ENCODE peak calls at places on chromosomes 3 and 15, in six cellular contexts. N, M, Q, B, W and S are unnamed samples.
A peak's percentile ranks its signal among the peaks of the same experiment; 100 is the strongest.

GRCh38 chr3:50316657-50317242 is 5.8 kb downstream of the HYAL2 start:
- DNase-seq in N (peak; percentile 82), M (peak; percentile 85), Q (no peak), B (peak; percentile 77), W (peak; percentile 70), S (no peak)

GRCh38 chr3:160921020-160921635 is 165.1 kb downstream of the PPM1L start:
- DNase-seq in N (no peak), M (peak; percentile 28), Q (peak; percentile 7), B (no peak), W (no peak), S (peak; percentile 14)

GRCh38 chr3:43162573-43163084 is 56.8 kb upstream of the POMGNT2 start:
- DNase-seq in N (peak; percentile 46), M (no peak), Q (no peak), B (peak; percentile 41), W (peak; percentile 46), S (no peak)

GRCh38 chr3:49371946-49372345 is 13.8 kb upstream of the GPX1 start:
- DNase-seq in N (no peak), M (no peak), Q (no peak), B (no peak), W (no peak), S (no peak)

GRCh38 chr3:71189480-71189879 is 394.0 kb downstream of the FOXP1 start:
- DNase-seq in N (no peak), M (no peak), Q (no peak), B (no peak), W (no peak), S (no peak)

GRCh38 chr3:112579697-112580096 is 17.9 kb downstream of the SLC35A5 start:
- DNase-seq in N (no peak), M (no peak), Q (no peak), B (no peak), W (no peak), S (no peak)

GRCh38 chr3:16802382-16802781 is 82.4 kb upstream of the PLCL2 start:
- DNase-seq in N (no peak), M (no peak), Q (no peak), B (no peak), W (no peak), S (no peak)

GRCh38 chr3:36893137-36893557 is 51.7 kb downstream of the TRANK1 start:
- DNase-seq in N (no peak), M (no peak), Q (peak; percentile 41), B (no peak), W (peak; percentile 38), S (no peak)

GRCh38 chr3:98329392-98330124 is 24.1 kb upstream of the OR5K4 start:
- DNase-seq in N (peak; percentile 13), M (no peak), Q (peak; percentile 64), B (peak; percentile 18), W (no peak), S (peak; percentile 18)

GRCh38 chr15:72783563-72784232 is at the start of gene ADPGK:
- DNase-seq in N (peak; percentile 96), M (peak; percentile 80), Q (peak; percentile 94), B (peak; percentile 98), W (peak; percentile 96), S (peak; percentile 91)

GRCh38 chr15:36831915-36832310 is 252.5 kb downstream of the CDIN1 start:
- DNase-seq in N (no peak), M (no peak), Q (no peak), B (no peak), W (no peak), S (no peak)

GRCh38 chr3:111069974-111070751 is 1.5 kb upstream of the NECTIN3 start:
- DNase-seq in N (no peak), M (no peak), Q (peak; percentile 53), B (no peak), W (no peak), S (peak; percentile 46)

GRCh38 chr15:68200016-68200861 is 4.9 kb downstream of the CALML4 start:
- DNase-seq in N (no peak), M (no peak), Q (no peak), B (no peak), W (no peak), S (no peak)

GRCh38 chr3:172102123-172102882 is 62.9 kb downstream of the FNDC3B start:
- DNase-seq in N (peak; percentile 34), M (no peak), Q (no peak), B (peak; percentile 40), W (no peak), S (no peak)

GRCh38 chr15:63381301-63382192 is at the start of gene CA12:
- DNase-seq in N (no peak), M (peak; percentile 29), Q (peak; percentile 42), B (no peak), W (no peak), S (peak; percentile 63)

GRCh38 chr15:67501836-67502461 is 19.0 kb upstream of the C15orf61 start:
- DNase-seq in N (no peak), M (no peak), Q (peak; percentile 7), B (no peak), W (no peak), S (no peak)

GRCh38 chr15:64070965-64071851 is 22.4 kb downstream of the CIAO2A start:
- DNase-seq in N (no peak), M (no peak), Q (no peak), B (no peak), W (no peak), S (peak; percentile 84)

GRCh38 chr15:59941612-59942011 is 62.5 kb upstream of the FOXB1 start:
- DNase-seq in N (no peak), M (no peak), Q (no peak), B (no peak), W (no peak), S (no peak)

GRCh38 chr3:45865568-45865955 is 20.8 kb upstream of the CCR9 start:
- DNase-seq in N (no peak), M (no peak), Q (no peak), B (no peak), W (no peak), S (no peak)

GRCh38 chr3:88113311-88114162 is 36.2 kb upstream of the C3orf38 start:
- DNase-seq in N (peak; percentile 4), M (peak; percentile 14), Q (peak; percentile 73), B (peak; percentile 63), W (peak; percentile 48), S (no peak)

GRCh38 chr3:98574157-98574556 is 19.3 kb downstream of the CPOX start:
- DNase-seq in N (no peak), M (no peak), Q (no peak), B (no peak), W (no peak), S (no peak)

GRCh38 chr3:183210862-183211341 is 42.2 kb upstream of the B3GNT5 start:
- DNase-seq in N (no peak), M (no peak), Q (no peak), B (no peak), W (no peak), S (no peak)

GRCh38 chr15:53307952-53308624 is 451.4 kb downstream of the WDR72 start:
- DNase-seq in N (no peak), M (no peak), Q (no peak), B (no peak), W (no peak), S (no peak)

GRCh38 chr3:77889616-77890015 is 849.7 kb downstream of the ROBO2 start:
- DNase-seq in N (no peak), M (no peak), Q (no peak), B (no peak), W (no peak), S (no peak)

GRCh38 chr3:107752202-107752990 is 229.6 kb downstream of the BBX start:
- DNase-seq in N (no peak), M (no peak), Q (no peak), B (no peak), W (no peak), S (no peak)

GRCh38 chr3:177429066-177429465 is 231.8 kb upstream of the TBL1XR1 start:
- DNase-seq in N (no peak), M (no peak), Q (no peak), B (no peak), W (no peak), S (no peak)

GRCh38 chr15:50247819-50248650 is 17.5 kb downstream of the HDC start:
- DNase-seq in N (peak; percentile 12), M (no peak), Q (no peak), B (peak; percentile 47), W (peak; percentile 44), S (no peak)

GRCh38 chr15:89860851-89861360 is 32.9 kb downstream of the AP3S2 start:
- DNase-seq in N (no peak), M (no peak), Q (no peak), B (no peak), W (no peak), S (no peak)

GRCh38 chr15:99431661-99432091 is 134.1 kb upstream of the MEF2A start:
- DNase-seq in N (no peak), M (no peak), Q (no peak), B (no peak), W (no peak), S (no peak)